ENCODE peak calls at places on chromosomes 1 and 21, in nine cellular contexts. W is transverse colon, H is ovary, Z is A549, R is SK-N-SH, B is HepG2, K is sigmoid colon, C is tibial nerve, F is K562. G is an unnamed sample.
A peak's percentile ranks its signal among the peaks of the same experiment; 100 is the strongest.

GRCh38 chr1:12485231-12486172 is 132.5 kb downstream of the DHRS3 start:
- DNase-seq in Z (no peak), B (peak; percentile 54), H (no peak), K (no peak), C (peak; percentile 50), W (no peak), R (peak; percentile 71), F (no peak), G (no peak)

GRCh38 chr1:66384258-66384657 is 149.7 kb upstream of the SGIP1 start:
- DNase-seq in F (no peak), Z (no peak), R (no peak), C (no peak), K (no peak), B (no peak), W (no peak), H (no peak), G (no peak)

GRCh38 chr1:160911925-160912324 is 26.9 kb upstream of the ITLN1 start:
- DNase-seq in H (no peak), K (no peak), R (no peak), Z (no peak), F (no peak), W (no peak), C (no peak), B (no peak), G (no peak)

GRCh38 chr1:66402194-66402593 is 131.8 kb upstream of the SGIP1 start:
- DNase-seq in Z (no peak), C (peak; percentile 65), K (peak; percentile 90), H (peak; percentile 64), W (peak; percentile 51), B (no peak), F (no peak), R (no peak), G (no peak)

GRCh38 chr1:160167580-160167979 is 16.2 kb downstream of the ATP1A4 start:
- DNase-seq in R (no peak), K (no peak), C (no peak), H (no peak), W (no peak), B (no peak), F (no peak), Z (no peak), G (no peak)

GRCh38 chr1:93703649-93704048 is 22.0 kb upstream of the BCAR3 start:
- DNase-seq in B (peak; percentile 83), R (no peak), W (no peak), C (no peak), Z (peak; percentile 82), H (no peak), F (peak; percentile 47), K (no peak), G (no peak)

GRCh38 chr1:164914208-164914607 is 355.2 kb downstream of the PBX1 start:
- DNase-seq in K (no peak), F (no peak), B (no peak), R (no peak), C (no peak), W (no peak), H (no peak), Z (peak; percentile 58), G (no peak)

GRCh38 chr1:17757426-17757825 is 2.3 kb downstream of the ACTL8 start:
- DNase-seq in H (no peak), F (no peak), C (no peak), K (no peak), W (no peak), Z (no peak), B (no peak), R (no peak), G (no peak)

GRCh38 chr1:209899948-209900347 is 38.1 kb upstream of the SYT14 start:
- DNase-seq in K (no peak), R (peak; percentile 39), W (no peak), B (peak; percentile 20), H (no peak), Z (peak; percentile 31), C (no peak), F (peak; percentile 62), G (no peak)

GRCh38 chr1:227777646-227778045 is 37.8 kb upstream of the PRSS38 start:
- DNase-seq in H (peak; percentile 17), Z (no peak), B (no peak), R (no peak), C (no peak), W (no peak), K (peak; percentile 57), F (no peak), G (no peak)

GRCh38 chr1:223479718-223480425 is 86.7 kb downstream of the CCDC185 start:
- DNase-seq in Z (peak; percentile 11), C (no peak), B (no peak), F (no peak), W (no peak), H (no peak), R (no peak), K (no peak), G (no peak)

GRCh38 chr21:42684109-42684916 is 30.9 kb downstream of the PDE9A start:
- DNase-seq in H (no peak), W (no peak), K (peak; percentile 77), C (no peak), F (no peak), Z (no peak), B (no peak), R (no peak), G (no peak)

GRCh38 chr1:162562452-162562828 is 918 bp downstream of the UAP1 start:
- DNase-seq in F (peak; percentile 62), K (no peak), B (peak; percentile 29), R (no peak), W (peak; percentile 44), H (no peak), C (no peak), Z (peak; percentile 18), G (no peak)

GRCh38 chr1:228084325-228084724 is 1.8 kb downstream of the ARF1 start:
- DNase-seq in Z (no peak), R (no peak), H (no peak), C (no peak), W (no peak), F (peak; percentile 48), K (no peak), B (no peak), G (no peak)

GRCh38 chr1:89669445-89669844 is 36.5 kb downstream of the LRRC8C start:
- DNase-seq in H (no peak), B (no peak), W (no peak), Z (no peak), K (no peak), F (no peak), C (no peak), R (no peak), G (no peak)

GRCh38 chr1:96580920-96581319 is 140.7 kb upstream of the PTBP2 start:
- DNase-seq in Z (no peak), F (no peak), R (no peak), C (no peak), B (no peak), H (no peak), K (no peak), W (no peak), G (no peak)

GRCh38 chr1:175193339-175193950 is 869 bp upstream of the KIAA0040 start:
- DNase-seq in W (no peak), R (peak; percentile 24), Z (no peak), F (no peak), H (no peak), K (no peak), B (no peak), C (no peak), G (no peak)

GRCh38 chr1:20739225-20739624 is 6.7 kb upstream of the SH2D5 start:
- DNase-seq in Z (peak; percentile 51), B (no peak), R (no peak), C (no peak), F (no peak), W (no peak), K (no peak), H (no peak), G (no peak)

GRCh38 chr1:29414091-29414490 is 177.8 kb downstream of the PTPRU start:
- DNase-seq in K (no peak), R (no peak), Z (no peak), W (no peak), F (no peak), C (no peak), H (no peak), B (no peak), G (no peak)

DNA sequence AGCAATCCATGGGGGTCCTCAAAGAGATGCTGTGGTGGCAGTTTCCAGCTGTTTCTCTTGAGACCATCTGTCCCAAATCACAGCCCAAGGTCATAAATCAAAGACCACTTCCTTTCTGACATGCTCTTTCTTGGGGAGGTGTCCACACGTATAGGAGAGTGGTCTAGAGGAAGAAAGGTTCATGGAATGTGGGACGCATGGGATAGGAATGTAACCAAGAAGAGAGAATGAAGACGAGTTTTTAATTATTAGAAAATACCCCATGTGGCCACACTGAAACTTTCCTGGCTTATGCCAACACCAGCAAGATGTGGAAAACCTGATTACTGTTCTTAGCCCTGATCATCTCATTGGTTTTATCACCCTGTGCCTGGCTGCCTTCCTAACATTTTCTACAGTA is 124.2 kb upstream of the IFFO2 start:
- DNase-seq in Z (no peak), K (no peak), C (no peak), W (no peak), H (no peak), B (no peak), R (no peak), F (no peak), G (no peak)
- TF ChIP-seq EP300 in Z (no peak), K (no peak), C (no peak), W (no peak), H (no peak), B (no peak), R (no peak), F (no peak), G (no peak)

DNA sequence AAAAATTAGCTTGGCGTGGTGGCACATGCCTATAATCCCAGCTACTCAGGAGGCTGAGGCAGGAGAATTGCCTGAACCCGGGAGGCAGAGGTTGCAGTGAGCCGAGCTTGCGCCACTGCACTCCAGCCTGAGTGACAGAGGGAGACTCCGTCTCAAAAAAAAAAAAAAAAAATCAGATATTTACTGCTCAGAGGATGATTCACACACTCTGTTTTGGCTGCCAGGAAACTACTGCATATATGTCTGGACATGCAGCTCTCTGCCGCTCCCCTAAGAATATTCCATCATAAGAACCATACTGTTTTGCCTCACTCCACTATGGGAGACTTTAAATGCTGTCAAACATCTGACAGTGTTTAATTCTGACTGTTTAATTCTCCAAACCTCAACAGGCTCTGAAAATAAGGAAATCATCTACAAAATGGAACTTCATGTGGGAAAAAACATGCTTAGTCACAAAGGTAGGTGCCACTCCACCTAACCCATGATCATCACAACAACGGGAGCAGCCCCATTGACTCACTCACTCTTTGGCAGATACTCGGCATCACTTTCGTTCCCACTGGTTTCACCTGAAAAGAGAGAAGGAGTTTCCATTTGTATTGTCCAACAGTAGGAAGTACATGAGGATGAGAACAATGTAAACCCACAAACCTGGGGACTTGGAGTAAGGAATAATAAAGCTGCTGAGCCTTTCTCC is 29.3 kb upstream of the BCAS2 start:
- DNase-seq in R (no peak), K (no peak), B (no peak), C (no peak), F (no peak), W (no peak), H (no peak), Z (peak; percentile 9), G (no peak)
- TF ChIP-seq EP300 in R (no peak), K (no peak), B (no peak), C (no peak), F (no peak), W (no peak), H (no peak), Z (no peak), G (no peak)

GRCh38 chr1:108716437-108717230 is 3.9 kb downstream of the FNDC7 start:
- DNase-seq in H (no peak), W (no peak), B (no peak), K (no peak), Z (no peak), C (no peak), F (no peak), R (no peak), G (no peak)
- TF ChIP-seq EP300 in H (no peak), W (no peak), B (no peak), K (no peak), Z (no peak), C (no peak), F (no peak), R (no peak), G (no peak)

GRCh38 chr1:199574949-199575348 is 452.6 kb upstream of the NR5A2 start:
- DNase-seq in H (no peak), R (no peak), W (peak; percentile 13), F (no peak), C (no peak), Z (peak; percentile 13), B (no peak), K (no peak), G (no peak)
- TF ChIP-seq EP300 in H (no peak), R (no peak), W (no peak), F (no peak), C (no peak), Z (no peak), B (no peak), K (no peak), G (no peak)

G was measured in stomach.